ENCODE peak calls at places on chromosomes 13 and 19, in nine cellular contexts. D is fibroblast of lung; U is GM23248; H is Caco-2; O is stimulated activated CD4-positive, alpha-beta T cell treated with anti-CD3 and anti-CD28 coated beads, Interleukin-1b, Interleukin-23, amount 100 ng/mL, for 1 hour; J is NCI-H2081; V is germinal center; S is mesendoderm; E is H54. Y is an unnamed sample.

GRCh38 chr19:51020988-51021651 is 1.6 kb upstream of the KLK10 start:
- DNase-seq in O (no peak), U (peak), D (peak), J (no peak), S (peak), V (no peak), H (peak), E (peak), Y (peak)

GRCh38 chr19:48940902-48941301 is 7.4 kb downstream of the DHDH start:
- DNase-seq in S (no peak), E (no peak), H (no peak), O (no peak), D (no peak), J (no peak), V (no peak), U (no peak), Y (no peak)

GRCh38 chr13:92575782-92576181 is 650.8 kb upstream of the GPC6 start:
- DNase-seq in O (no peak), V (no peak), S (no peak), J (no peak), E (no peak), U (no peak), D (no peak), H (no peak), Y (no peak)

GRCh38 chr13:75963318-75963717 is 327.2 kb downstream of the LMO7 start:
- DNase-seq in U (no peak), S (peak), O (no peak), J (no peak), D (peak), V (no peak), E (no peak), H (no peak), Y (no peak)

GRCh38 chr13:102724923-102725322 is 30.1 kb upstream of the METTL21C start:
- DNase-seq in E (no peak), S (peak), V (no peak), U (peak), H (peak), D (peak), O (no peak), J (no peak), Y (peak)

GRCh38 chr19:41327499-41328156 is 17.7 kb downstream of the CCDC97 start:
- DNase-seq in J (no peak), E (peak), H (no peak), S (no peak), O (peak), V (peak), U (peak), D (peak), Y (no peak)

GRCh38 chr13:26459276-26460131 is 98.0 kb upstream of the WASF3 start:
- DNase-seq in H (no peak), E (no peak), D (no peak), U (peak), O (no peak), S (no peak), V (no peak), J (no peak), Y (no peak)

GRCh38 chr13:94535231-94535630 is 55.7 kb upstream of the DCT start:
- DNase-seq in S (no peak), O (no peak), U (no peak), V (no peak), D (no peak), H (no peak), E (no peak), J (no peak), Y (no peak)

GRCh38 chr13:103168901-103169508 is 102.8 kb upstream of the SLC10A2 start:
- DNase-seq in E (no peak), S (no peak), D (no peak), V (no peak), O (no peak), J (no peak), H (no peak), U (no peak), Y (no peak)

GRCh38 chr13:110561335-110562033 is at the start of gene RAB20:
- DNase-seq in H (peak), O (peak), J (peak), D (peak), E (peak), V (peak), U (peak), S (peak), Y (peak)

GRCh38 chr19:28887920-28888618 is 324.9 kb downstream of the UQCRFS1 start:
- DNase-seq in O (no peak), H (no peak), D (no peak), S (peak), V (no peak), U (no peak), J (no peak), E (no peak), Y (no peak)

GRCh38 chr19:3625996-3626472 is 556 bp downstream of the CACTIN start:
- DNase-seq in S (peak), O (no peak), E (no peak), H (no peak), U (peak), J (no peak), D (no peak), V (no peak), Y (no peak)

GRCh38 chr13:100214886-100215285 is 126.0 kb downstream of the PCCA start:
- DNase-seq in U (peak), D (peak), E (peak), J (no peak), V (no peak), H (no peak), O (no peak), S (peak), Y (no peak)